ENCODE peak calls at places on chromosomes 4 and X, in eight cellular contexts. One of them, this sample, is unnamed. For H3K9me3, the result is how much of the 10 kb centered on the place peaks cover.

GRCh38 chrX:149825424-149825823 is 43.7 kb downstream of the MAGEA9 start:
- DNase-seq in IMR-90: no peak
- DNase-seq in cardiac muscle cell: peak
- DNase-seq in lower lobe of right lung: no peak
- DNase-seq in HepG2: peak
- DNase-seq in spleen: peak
- DNase-seq in pancreas: no peak
- DNase-seq in AG04450: no peak
- DNase-seq in this sample: no peak

GRCh38 chr4:77699731-77700210 is 94.2 kb downstream of the CXCL13 start:
- DNase-seq in IMR-90: peak
- DNase-seq in cardiac muscle cell: peak
- DNase-seq in lower lobe of right lung: no peak
- DNase-seq in HepG2: peak
- DNase-seq in spleen: no peak
- DNase-seq in pancreas: no peak
- DNase-seq in AG04450: peak
- DNase-seq in this sample: no peak

GRCh38 chr4:87498446-87498900 is 30.7 kb downstream of the SPARCL1 start:
- DNase-seq in IMR-90: peak
- DNase-seq in cardiac muscle cell: no peak
- DNase-seq in lower lobe of right lung: no peak
- DNase-seq in HepG2: no peak
- DNase-seq in spleen: no peak
- DNase-seq in pancreas: no peak
- DNase-seq in AG04450: peak
- DNase-seq in this sample: peak

GRCh38 chr4:13872145-13872544 is 244.6 kb upstream of the BOD1L1 start:
- DNase-seq in IMR-90: peak
- DNase-seq in cardiac muscle cell: no peak
- DNase-seq in lower lobe of right lung: no peak
- DNase-seq in HepG2: no peak
- DNase-seq in spleen: no peak
- DNase-seq in pancreas: no peak
- DNase-seq in AG04450: no peak
- DNase-seq in this sample: no peak

GRCh38 chr4:145487626-145488025 is 6.0 kb downstream of the SMAD1 start:
- DNase-seq in IMR-90: no peak
- DNase-seq in cardiac muscle cell: no peak
- DNase-seq in lower lobe of right lung: no peak
- DNase-seq in HepG2: no peak
- DNase-seq in spleen: no peak
- DNase-seq in pancreas: no peak
- DNase-seq in AG04450: no peak
- DNase-seq in this sample: no peak

GRCh38 chr4:169032883-169033645 is 23.0 kb upstream of the CBR4 start:
- DNase-seq in IMR-90: no peak
- DNase-seq in cardiac muscle cell: peak
- DNase-seq in lower lobe of right lung: no peak
- DNase-seq in HepG2: no peak
- DNase-seq in spleen: no peak
- DNase-seq in pancreas: no peak
- DNase-seq in AG04450: no peak
- DNase-seq in this sample: peak

GRCh38 chr4:8330821-8331566 is 61.4 kb downstream of the HTRA3 start:
- DNase-seq in IMR-90: no peak
- DNase-seq in cardiac muscle cell: peak
- DNase-seq in lower lobe of right lung: peak
- DNase-seq in HepG2: no peak
- DNase-seq in spleen: peak
- DNase-seq in pancreas: no peak
- DNase-seq in AG04450: no peak
- DNase-seq in this sample: peak

GRCh38 chr4:72286185-72286584 is 254.4 kb downstream of the NPFFR2 start:
- DNase-seq in IMR-90: peak
- DNase-seq in cardiac muscle cell: peak
- DNase-seq in lower lobe of right lung: no peak
- DNase-seq in HepG2: no peak
- DNase-seq in spleen: no peak
- DNase-seq in pancreas: no peak
- DNase-seq in AG04450: no peak
- DNase-seq in this sample: no peak

GRCh38 chrX:55484948-55485347 is 4.7 kb downstream of the USP51 start:
- DNase-seq in IMR-90: no peak
- DNase-seq in cardiac muscle cell: no peak
- DNase-seq in lower lobe of right lung: no peak
- DNase-seq in HepG2: no peak
- DNase-seq in spleen: no peak
- DNase-seq in pancreas: no peak
- DNase-seq in AG04450: no peak
- DNase-seq in this sample: no peak

GRCh38 chr4:65089666-65090065 is 580.6 kb downstream of the EPHA5 start:
- DNase-seq in IMR-90: no peak
- DNase-seq in cardiac muscle cell: peak
- DNase-seq in lower lobe of right lung: no peak
- DNase-seq in HepG2: no peak
- DNase-seq in spleen: no peak
- DNase-seq in pancreas: no peak
- DNase-seq in AG04450: no peak
- DNase-seq in this sample: no peak

GRCh38 chrX:131704136-131704695 is 160.3 kb downstream of the OR13H1 start:
- DNase-seq in IMR-90: peak
- DNase-seq in cardiac muscle cell: no peak
- DNase-seq in lower lobe of right lung: no peak
- DNase-seq in HepG2: no peak
- DNase-seq in spleen: peak
- DNase-seq in pancreas: peak
- DNase-seq in AG04450: no peak
- DNase-seq in this sample: peak

GRCh38 chrX:40086569-40087335 is 11.0 kb downstream of the BCOR start:
- DNase-seq in IMR-90: peak
- DNase-seq in cardiac muscle cell: peak
- DNase-seq in lower lobe of right lung: no peak
- DNase-seq in HepG2: no peak
- DNase-seq in spleen: no peak
- DNase-seq in pancreas: no peak
- DNase-seq in AG04450: peak
- DNase-seq in this sample: no peak

GRCh38 chr4:41701961-41702360 is 46.6 kb downstream of the PHOX2B start:
- DNase-seq in IMR-90: no peak
- DNase-seq in cardiac muscle cell: no peak
- DNase-seq in lower lobe of right lung: no peak
- DNase-seq in HepG2: no peak
- DNase-seq in spleen: no peak
- DNase-seq in pancreas: no peak
- DNase-seq in AG04450: no peak
- DNase-seq in this sample: no peak

GRCh38 chr4:114890773-114891172 is 222.6 kb downstream of the NDST4 start:
- DNase-seq in IMR-90: no peak
- DNase-seq in cardiac muscle cell: no peak
- DNase-seq in lower lobe of right lung: no peak
- DNase-seq in HepG2: no peak
- DNase-seq in spleen: no peak
- DNase-seq in pancreas: no peak
- DNase-seq in AG04450: no peak
- DNase-seq in this sample: no peak

GRCh38 chr4:122758033-122758432 is 25.5 kb downstream of the BBS12 start:
- DNase-seq in IMR-90: peak
- DNase-seq in cardiac muscle cell: peak
- DNase-seq in lower lobe of right lung: no peak
- DNase-seq in HepG2: no peak
- DNase-seq in spleen: no peak
- DNase-seq in pancreas: no peak
- DNase-seq in AG04450: no peak
- DNase-seq in this sample: peak

GRCh38 chr4:101127176-101127790 is 220.0 kb downstream of the PPP3CA start:
- DNase-seq in IMR-90: no peak
- DNase-seq in cardiac muscle cell: no peak
- DNase-seq in lower lobe of right lung: no peak
- DNase-seq in HepG2: no peak
- DNase-seq in spleen: no peak
- DNase-seq in pancreas: no peak
- DNase-seq in AG04450: no peak
- DNase-seq in this sample: peak

GRCh38 chr4:154010377-154010776 is 221.5 kb upstream of the SFRP2 start:
- DNase-seq in IMR-90: no peak
- DNase-seq in cardiac muscle cell: no peak
- DNase-seq in lower lobe of right lung: no peak
- DNase-seq in HepG2: no peak
- DNase-seq in spleen: no peak
- DNase-seq in pancreas: no peak
- DNase-seq in AG04450: no peak
- DNase-seq in this sample: no peak

GRCh38 chrX:153352858-153353257 is 18.9 kb downstream of the ZNF275 start:
- DNase-seq in IMR-90: no peak
- DNase-seq in cardiac muscle cell: no peak
- DNase-seq in lower lobe of right lung: no peak
- DNase-seq in HepG2: no peak
- DNase-seq in spleen: no peak
- DNase-seq in pancreas: no peak
- DNase-seq in AG04450: no peak
- DNase-seq in this sample: no peak

GRCh38 chrX:153353416-153353815 is 19.5 kb downstream of the ZNF275 start:
- DNase-seq in IMR-90: no peak
- DNase-seq in cardiac muscle cell: no peak
- DNase-seq in lower lobe of right lung: no peak
- DNase-seq in HepG2: no peak
- DNase-seq in spleen: no peak
- DNase-seq in pancreas: no peak
- DNase-seq in AG04450: no peak
- DNase-seq in this sample: no peak

GRCh38 chrX:153348421-153348820 is 14.5 kb downstream of the ZNF275 start:
- DNase-seq in IMR-90: no peak
- DNase-seq in cardiac muscle cell: no peak
- DNase-seq in lower lobe of right lung: no peak
- DNase-seq in HepG2: no peak
- DNase-seq in spleen: no peak
- DNase-seq in pancreas: no peak
- DNase-seq in AG04450: no peak
- DNase-seq in this sample: no peak

GRCh38 chrX:153349952-153350351 is 16.0 kb downstream of the ZNF275 start:
- DNase-seq in IMR-90: no peak
- DNase-seq in cardiac muscle cell: no peak
- DNase-seq in lower lobe of right lung: no peak
- DNase-seq in HepG2: no peak
- DNase-seq in spleen: no peak
- DNase-seq in pancreas: no peak
- DNase-seq in AG04450: no peak
- DNase-seq in this sample: no peak

GRCh38 chrX:153351981-153352380 is 18.0 kb downstream of the ZNF275 start:
- DNase-seq in IMR-90: no peak
- DNase-seq in cardiac muscle cell: no peak
- DNase-seq in lower lobe of right lung: no peak
- DNase-seq in HepG2: no peak
- DNase-seq in spleen: no peak
- DNase-seq in pancreas: no peak
- DNase-seq in AG04450: no peak
- DNase-seq in this sample: no peak
- H3K9me3 ChIP-seq in IMR-90: under half
- H3K9me3 ChIP-seq in cardiac muscle cell: under half
- H3K9me3 ChIP-seq in lower lobe of right lung: under half
- H3K9me3 ChIP-seq in HepG2: under half
- H3K9me3 ChIP-seq in spleen: under half
- H3K9me3 ChIP-seq in pancreas: under half
- H3K9me3 ChIP-seq in AG04450: under half
- H3K9me3 ChIP-seq in this sample: under half

GRCh38 chr4:15777697-15778096 is 431 bp upstream of the CD38 start:
- DNase-seq in IMR-90: no peak
- DNase-seq in cardiac muscle cell: no peak
- DNase-seq in lower lobe of right lung: no peak
- DNase-seq in HepG2: no peak
- DNase-seq in spleen: no peak
- DNase-seq in pancreas: no peak
- DNase-seq in AG04450: no peak
- DNase-seq in this sample: no peak
- H3K4me3 ChIP-seq in IMR-90: no peak
- H3K4me3 ChIP-seq in cardiac muscle cell: no peak
- H3K4me3 ChIP-seq in lower lobe of right lung: peak
- H3K4me3 ChIP-seq in HepG2: no peak
- H3K4me3 ChIP-seq in spleen: no peak
- H3K4me3 ChIP-seq in pancreas: no peak
- H3K4me3 ChIP-seq in AG04450: no peak
- H3K4me3 ChIP-seq in this sample: no peak

DNA sequence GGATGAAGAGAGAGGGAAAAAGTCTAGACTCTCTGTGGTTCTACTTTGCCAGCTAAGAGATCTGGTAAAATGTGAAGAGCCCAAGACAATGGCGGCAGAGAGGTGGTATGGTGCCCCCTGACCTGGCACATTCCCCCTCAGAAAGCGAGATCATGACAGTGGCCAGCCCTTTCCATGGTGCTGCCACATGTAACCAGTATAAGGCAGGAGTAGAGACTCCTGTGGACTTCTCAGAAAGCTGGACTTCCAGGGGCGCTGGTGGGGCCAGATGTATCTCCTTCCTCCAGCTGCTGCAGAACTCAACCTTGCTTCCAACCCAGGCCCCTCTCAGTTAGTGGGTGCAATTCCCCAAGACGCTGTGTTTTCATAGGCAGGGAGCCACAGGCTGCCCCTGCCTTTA is 9.6 kb downstream of the CTAG1A start:
- DNase-seq in IMR-90: no peak
- DNase-seq in cardiac muscle cell: no peak
- DNase-seq in lower lobe of right lung: no peak
- DNase-seq in HepG2: no peak
- DNase-seq in spleen: no peak
- DNase-seq in pancreas: no peak
- DNase-seq in AG04450: no peak
- DNase-seq in this sample: no peak
- H3K9me3 ChIP-seq in IMR-90: under half
- H3K9me3 ChIP-seq in cardiac muscle cell: under half
- H3K9me3 ChIP-seq in lower lobe of right lung: under half
- H3K9me3 ChIP-seq in HepG2: under half
- H3K9me3 ChIP-seq in spleen: under half
- H3K9me3 ChIP-seq in pancreas: under half
- H3K9me3 ChIP-seq in AG04450: under half
- H3K9me3 ChIP-seq in this sample: under half

GRCh38 chrX:126456136-126456535 is 96.5 kb downstream of the DCAF12L1 start:
- DNase-seq in IMR-90: no peak
- DNase-seq in cardiac muscle cell: no peak
- DNase-seq in lower lobe of right lung: no peak
- DNase-seq in HepG2: no peak
- DNase-seq in spleen: no peak
- DNase-seq in pancreas: no peak
- DNase-seq in AG04450: no peak
- DNase-seq in this sample: no peak
- H3K4me3 ChIP-seq in IMR-90: no peak
- H3K4me3 ChIP-seq in cardiac muscle cell: no peak
- H3K4me3 ChIP-seq in lower lobe of right lung: no peak
- H3K4me3 ChIP-seq in HepG2: no peak
- H3K4me3 ChIP-seq in spleen: no peak
- H3K4me3 ChIP-seq in pancreas: no peak
- H3K4me3 ChIP-seq in AG04450: no peak
- H3K4me3 ChIP-seq in this sample: no peak

GRCh38 chrX:47958943-47959342 is 44.8 kb downstream of the ZNF182 start:
- DNase-seq in IMR-90: no peak
- DNase-seq in cardiac muscle cell: peak
- DNase-seq in lower lobe of right lung: no peak
- DNase-seq in HepG2: peak
- DNase-seq in spleen: no peak
- DNase-seq in pancreas: no peak
- DNase-seq in AG04450: no peak
- DNase-seq in this sample: no peak
- H3K9me3 ChIP-seq in IMR-90: under half
- H3K9me3 ChIP-seq in cardiac muscle cell: under half
- H3K9me3 ChIP-seq in lower lobe of right lung: under half
- H3K9me3 ChIP-seq in HepG2: under half
- H3K9me3 ChIP-seq in spleen: under half
- H3K9me3 ChIP-seq in pancreas: under half
- H3K9me3 ChIP-seq in AG04450: under half
- H3K9me3 ChIP-seq in this sample: under half